ENCODE peak calls at places on chromosomes 11 and 22, in seven cellular contexts. R is IMR-90, J is mesendoderm, E is neuronal stem cell, Z is mesenchymal stem cell, S is H1, X is H9. A is an unnamed sample.

GRCh38 chr11:125402436-125402835 is 93.6 kb downstream of the FEZ1 start:
- DNase-seq in J (no peak), Z (peak; percentile 80), E (no peak), X (no peak), R (peak; percentile 73), S (no peak), A (no peak)

GRCh38 chr11:45089845-45090499 is 56.5 kb upstream of the PRDM11 start:
- DNase-seq in J (peak; percentile 67), R (peak; percentile 37), S (no peak), X (peak; percentile 68), E (no peak), Z (peak; percentile 76), A (no peak)

GRCh38 chr11:93481696-93482095 is 61.5 kb downstream of the SMCO4 start:
- DNase-seq in J (no peak), R (no peak), S (no peak), E (no peak), Z (no peak), X (no peak), A (no peak)

GRCh38 chr11:32960553-32961164 is 55.0 kb upstream of the DEPDC7 start:
- DNase-seq in S (no peak), X (no peak), J (peak; percentile 60), R (peak; percentile 71), E (peak; percentile 37), Z (peak; percentile 63), A (peak; percentile 87)

GRCh38 chr11:16577490-16577889 is 161.0 kb upstream of the C11orf58 start:
- DNase-seq in Z (no peak), J (no peak), R (no peak), S (no peak), X (no peak), E (no peak), A (no peak)

GRCh38 chr22:49045276-49045675 is 782.4 kb downstream of the BRD1 start:
- DNase-seq in E (no peak), Z (no peak), J (no peak), R (no peak), S (no peak), X (no peak), A (no peak)

GRCh38 chr22:50209893-50210292 is 9.1 kb downstream of the SELENOO start:
- DNase-seq in J (peak; percentile 52), S (no peak), Z (peak; percentile 67), E (no peak), X (no peak), R (peak; percentile 57), A (no peak)

GRCh38 chr11:122656631-122657101 is 1.1 kb downstream of the UBASH3B start:
- DNase-seq in J (peak; percentile 47), Z (peak; percentile 75), S (no peak), X (peak; percentile 58), R (peak; percentile 56), E (peak; percentile 32), A (no peak)

GRCh38 chr22:44391481-44392445 is 79.0 kb upstream of the SHISAL1 start:
- DNase-seq in E (no peak), S (no peak), X (peak; percentile 35), J (peak; percentile 39), R (no peak), Z (no peak), A (no peak)

GRCh38 chr11:12853652-12854296 is 155.3 kb upstream of the RASSF10 start:
- DNase-seq in E (no peak), X (no peak), Z (peak; percentile 49), R (peak; percentile 64), J (peak; percentile 68), S (no peak), A (no peak)

GRCh38 chr11:36367806-36368680 is 72.0 kb downstream of the PRR5L start:
- DNase-seq in E (no peak), X (no peak), R (no peak), J (no peak), Z (no peak), S (no peak), A (no peak)

GRCh38 chr11:101470414-101470813 is 113.4 kb downstream of the TRPC6 start:
- DNase-seq in R (peak; percentile 22), X (no peak), Z (peak; percentile 56), J (no peak), S (no peak), E (no peak), A (no peak)

GRCh38 chr11:9015677-9016076 is 11.9 kb upstream of the NRIP3 start:
- DNase-seq in E (peak; percentile 65), J (peak; percentile 89), S (peak; percentile 50), R (peak; percentile 78), Z (peak; percentile 80), X (peak; percentile 82), A (peak; percentile 65)

GRCh38 chr11:33234397-33235168 is 22.6 kb upstream of the HIPK3 start:
- DNase-seq in Z (no peak), R (peak; percentile 3), S (no peak), E (no peak), X (no peak), J (no peak), A (no peak)

GRCh38 chr11:70861534-70861933 is 390.8 kb downstream of the SHANK2 start:
- DNase-seq in Z (no peak), X (no peak), S (no peak), R (no peak), E (peak; percentile 20), J (no peak), A (no peak)

GRCh38 chr11:19512621-19513020 is 200.0 kb upstream of the NAV2 start:
- DNase-seq in J (no peak), X (no peak), S (no peak), E (no peak), R (no peak), Z (no peak), A (peak; percentile 74)

GRCh38 chr22:33070600-33070999 is 12.4 kb upstream of the SYN3 start:
- DNase-seq in R (no peak), E (no peak), X (no peak), J (no peak), S (no peak), Z (no peak), A (no peak)

GRCh38 chr11:1401656-1402221 is 12.0 kb downstream of the BRSK2 start:
- DNase-seq in X (peak; percentile 77), J (peak; percentile 77), S (no peak), R (peak; percentile 48), E (peak; percentile 76), Z (peak; percentile 45), A (peak; percentile 77)

DNA sequence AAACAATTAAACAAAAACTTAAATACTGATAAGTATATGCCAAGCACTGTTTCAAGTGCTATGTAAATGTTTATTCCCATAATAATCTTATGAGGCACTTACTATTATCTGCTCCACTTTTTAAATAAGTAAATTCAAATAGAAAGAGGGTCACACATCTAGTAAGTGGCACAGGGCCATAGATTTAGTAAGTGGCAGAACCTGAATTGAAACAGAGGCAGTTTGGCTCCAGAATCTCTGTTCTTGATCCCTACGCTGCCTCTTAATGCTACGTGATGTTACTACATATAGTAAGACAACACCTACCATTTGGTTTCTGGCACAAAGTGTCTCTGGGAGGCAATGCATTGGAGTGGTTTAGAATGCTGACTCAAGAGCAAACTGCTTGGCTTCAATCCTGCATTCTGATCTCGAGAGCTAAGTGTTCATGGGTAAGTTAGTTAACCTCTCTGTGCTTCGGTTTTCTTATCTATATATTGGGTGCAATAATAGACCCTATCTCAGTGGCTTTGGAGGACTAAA is 1018.3 kb downstream of the DLG2 start:
- DNase-seq in J (no peak), Z (no peak), E (no peak), R (no peak), X (no peak), S (no peak), A (no peak)
- H4K8ac ChIP-seq in J (no peak overlapping the region), Z (no peak overlapping the region), E (no peak overlapping the region), R (no peak overlapping the region), X (no peak overlapping the region), S (no peak overlapping the region), A (no peak overlapping the region)

DNA sequence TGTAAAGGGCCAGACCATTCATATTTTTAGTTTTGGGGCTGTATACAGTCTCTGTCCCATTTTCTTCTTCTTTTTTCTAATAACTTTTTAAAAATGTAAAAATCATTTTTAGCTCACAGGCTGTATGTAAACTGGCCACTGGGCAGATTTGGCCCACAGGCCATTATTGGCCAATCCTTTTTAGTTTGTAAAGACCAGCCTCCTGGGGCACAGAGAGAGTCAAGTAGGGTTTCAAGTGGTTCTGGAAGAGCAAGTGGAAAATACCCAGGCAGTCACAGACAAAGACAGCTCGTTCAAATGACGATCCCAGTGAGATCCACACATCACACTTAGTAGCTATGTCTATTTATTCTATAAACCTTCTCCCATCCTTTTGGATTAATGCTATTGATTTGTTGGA is 150.2 kb upstream of the ARHGAP20 start:
- DNase-seq in J (no peak), Z (no peak), R (no peak), X (no peak), S (no peak), E (no peak), A (no peak)
- H4K8ac ChIP-seq in J (no peak overlapping the region), Z (no peak overlapping the region), R (no peak overlapping the region), X (no peak overlapping the region), S (no peak overlapping the region), E (no peak overlapping the region), A (no peak overlapping the region)

DNA sequence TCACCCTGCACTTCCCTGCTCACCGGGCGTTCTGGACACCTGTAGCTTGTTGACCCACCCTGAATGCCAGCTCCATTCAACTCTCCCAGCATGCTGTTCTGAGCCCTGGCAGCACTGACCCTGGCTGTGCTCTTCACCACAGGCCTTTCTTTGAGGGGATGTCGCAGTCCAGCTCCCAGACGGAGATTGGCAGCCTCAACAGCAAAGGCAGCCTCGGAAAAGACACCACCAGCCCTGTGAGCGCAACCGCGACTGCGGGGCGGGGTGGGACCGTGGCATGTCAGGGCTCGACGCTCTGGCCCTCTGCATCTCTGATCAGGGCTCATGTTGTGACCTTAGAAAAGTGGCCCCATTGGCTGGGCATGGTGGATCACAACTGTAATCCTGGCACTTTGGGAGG is 47.4 kb upstream of the RAB1B start:
- DNase-seq in S (no peak), R (no peak), E (no peak), X (peak; percentile 15), Z (no peak), J (no peak), A (no peak)
- H4K8ac ChIP-seq in S (peak overlapping the region; percentile 43), R (no peak overlapping the region), E (no peak overlapping the region), X (no peak overlapping the region), Z (no peak overlapping the region), J (no peak overlapping the region), A (no peak overlapping the region)

GRCh38 chr11:11577246-11577855 is 44.5 kb downstream of the GALNT18 start:
- DNase-seq in E (no peak), S (no peak), Z (peak; percentile 46), X (peak; percentile 5), R (peak; percentile 50), J (no peak), A (no peak)

GRCh38 chr11:11580012-11580411 is 41.8 kb downstream of the GALNT18 start:
- DNase-seq in Z (no peak), J (no peak), E (no peak), R (no peak), S (no peak), X (peak; percentile 5), A (no peak)

GRCh38 chr11:11577932-11578331 is 43.9 kb downstream of the GALNT18 start:
- DNase-seq in S (no peak), J (no peak), E (no peak), Z (no peak), X (peak; percentile 10), R (no peak), A (peak; percentile 52)

GRCh38 chr11:11579012-11579755 is 42.6 kb downstream of the GALNT18 start:
- DNase-seq in Z (no peak), S (no peak), R (no peak), X (peak; percentile 28), E (no peak), J (no peak), A (no peak)

DNA sequence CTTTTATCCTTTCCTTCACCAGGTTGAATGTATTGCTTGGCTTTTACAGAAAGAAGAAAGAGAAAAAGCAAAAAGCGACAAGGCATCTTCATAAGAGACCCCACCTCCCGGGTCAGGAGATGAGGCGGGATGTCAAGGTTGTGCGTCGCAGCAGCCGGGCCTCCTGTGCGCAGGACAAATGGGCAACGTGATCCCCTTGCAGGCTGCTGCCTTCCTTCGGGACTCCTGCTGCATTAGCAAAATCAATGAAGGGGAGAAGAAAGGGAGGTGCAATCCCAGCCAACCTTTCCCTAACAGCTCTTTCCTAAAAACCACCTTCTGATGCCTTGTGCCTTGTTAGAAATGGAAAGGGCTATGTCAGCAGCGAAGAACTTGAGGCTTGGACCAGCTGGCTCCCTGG is 43.3 kb downstream of the GALNT18 start:
- DNase-seq in Z (no peak), S (no peak), E (no peak), J (no peak), X (peak; percentile 25), R (no peak), A (no peak)
- H4K8ac ChIP-seq in Z (no peak overlapping the region), S (no peak overlapping the region), E (no peak overlapping the region), J (no peak overlapping the region), X (no peak overlapping the region), R (no peak overlapping the region), A (no peak overlapping the region)